ENCODE peak calls at places on chromosomes 5 and 9, in seven cellular contexts. U is suprapubic skin, V is upper lobe of left lung, A is stomach, I is A549, N is tibial nerve, F is SK-N-SH. S is an unnamed sample.

GRCh38 chr5:167993771-167994170 is 297.7 kb upstream of the WWC1 start:
- DNase-seq in A (no peak), U (no peak), N (no peak), F (no peak), I (no peak), V (no peak), S (no peak)

GRCh38 chr9:21317956-21318923 is 13.1 kb upstream of the IFNA5 start:
- DNase-seq in A (peak; percentile 45), V (no peak), F (peak; percentile 30), I (no peak), U (no peak), N (no peak), S (no peak)

GRCh38 chr9:124390812-124391658 is 24.2 kb downstream of the PSMB7 start:
- DNase-seq in I (peak; percentile 71), A (no peak), U (no peak), V (no peak), N (no peak), F (no peak), S (no peak)

GRCh38 chr9:33489070-33489469 is 15.3 kb upstream of the NOL6 start:
- DNase-seq in F (no peak), A (no peak), N (no peak), U (no peak), V (no peak), I (no peak), S (peak; percentile 21)

GRCh38 chr5:11683666-11684065 is 220.6 kb downstream of the CTNND2 start:
- DNase-seq in A (no peak), F (no peak), U (no peak), N (no peak), I (no peak), V (peak; percentile 27), S (no peak)

GRCh38 chr9:69657269-69657668 is 14.9 kb downstream of the APBA1 start:
- DNase-seq in V (no peak), N (no peak), U (no peak), A (no peak), F (no peak), I (no peak), S (no peak)

GRCh38 chr5:108345541-108346171 is 36.2 kb downstream of the FBXL17 start:
- DNase-seq in I (peak; percentile 2), V (no peak), N (no peak), A (no peak), F (peak; percentile 12), U (no peak), S (no peak)

GRCh38 chr5:139817362-139817761 is 21.8 kb downstream of the PSD2 start:
- DNase-seq in N (no peak), U (no peak), F (no peak), I (no peak), V (no peak), A (no peak), S (no peak)

GRCh38 chr5:60687927-60688720 is 11.8 kb downstream of the DEPDC1B start:
- DNase-seq in A (no peak), U (no peak), V (no peak), I (peak; percentile 50), N (no peak), F (peak; percentile 48), S (no peak)

GRCh38 chr5:34563951-34564705 is 92.0 kb upstream of the RAI14 start:
- DNase-seq in N (peak; percentile 35), I (no peak), V (no peak), F (no peak), A (peak; percentile 49), U (no peak), S (no peak)

GRCh38 chr5:37111426-37112382 is 137.5 kb downstream of the CPLANE1 start:
- DNase-seq in N (no peak), U (no peak), A (no peak), F (no peak), V (peak; percentile 29), I (no peak), S (no peak)

GRCh38 chr9:113636165-113636564 is 172.6 kb downstream of the RGS3 start:
- DNase-seq in U (peak; percentile 41), N (no peak), V (peak; percentile 15), I (no peak), A (no peak), F (no peak), S (no peak)

GRCh38 chr5:99033014-99033931 is 104.5 kb upstream of the CHD1 start:
- DNase-seq in A (no peak), F (no peak), I (no peak), U (no peak), N (no peak), V (no peak), S (no peak)

GRCh38 chr5:56106837-56107236 is 112.1 kb upstream of the IL6ST start:
- DNase-seq in A (no peak), N (no peak), U (no peak), F (no peak), V (no peak), I (no peak), S (no peak)

GRCh38 chr9:132787748-132788159 is 90.3 kb downstream of the AK8 start:
- DNase-seq in N (no peak), A (no peak), F (no peak), U (no peak), V (no peak), I (no peak), S (no peak)

GRCh38 chr9:116432051-116432450 is 255.1 kb upstream of the TRIM32 start:
- DNase-seq in A (no peak), U (no peak), F (no peak), I (no peak), N (no peak), V (no peak), S (no peak)

GRCh38 chr9:110104201-110104845 is 103.6 kb downstream of the C9orf152 start:
- DNase-seq in F (no peak), A (no peak), I (no peak), V (no peak), N (no peak), U (no peak), S (no peak)

GRCh38 chr5:175148773-175149172 is 295.2 kb downstream of the DRD1 start:
- DNase-seq in V (no peak), I (no peak), N (no peak), F (no peak), U (no peak), A (no peak), S (peak; percentile 72)

GRCh38 chr5:80246995-80247729 is 8.7 kb downstream of the SERINC5 start:
- DNase-seq in F (peak; percentile 48), U (no peak), N (no peak), A (peak; percentile 62), V (peak; percentile 85), I (peak; percentile 42), S (no peak)

GRCh38 chr9:93048706-93049448 is 9.6 kb upstream of the SUSD3 start:
- DNase-seq in V (no peak), A (no peak), F (no peak), N (no peak), I (no peak), U (no peak), S (no peak)

DNA sequence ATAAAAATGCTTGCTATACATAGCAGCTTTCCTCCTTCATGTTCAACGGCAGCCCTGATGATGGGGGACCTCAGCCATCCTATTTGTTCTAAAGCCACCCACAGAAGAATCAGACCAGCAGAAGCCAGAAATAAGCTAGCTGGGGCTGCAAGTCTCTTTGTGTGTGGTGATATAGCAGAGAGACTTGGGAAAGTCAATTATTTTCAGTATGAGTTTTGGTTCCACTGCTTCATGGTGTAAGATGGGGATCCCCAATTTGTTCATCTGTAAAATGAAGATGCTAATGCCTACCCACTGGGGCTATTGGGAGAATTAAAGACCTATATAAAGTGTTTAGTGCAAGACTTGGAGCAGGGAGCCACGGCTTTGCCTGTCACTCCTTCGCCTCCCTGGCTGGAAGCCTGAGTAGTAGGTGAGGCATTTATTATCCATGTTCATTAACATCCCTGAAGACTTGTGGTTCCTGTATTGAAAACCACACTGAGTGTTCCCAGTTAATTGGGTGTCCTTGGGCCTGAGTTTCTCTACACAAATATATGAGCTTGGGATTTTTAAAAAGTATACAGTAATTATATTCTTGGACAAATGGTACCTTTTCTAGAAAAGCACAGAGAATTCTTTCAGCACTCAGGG is 210.1 kb upstream of the SLC24A2 start:
- DNase-seq in I (no peak), F (no peak), A (no peak), N (no peak), V (no peak), U (no peak), S (no peak)
- TF ChIP-seq CTCF in I (no peak), F (no peak), A (no peak), N (no peak), V (no peak), U (no peak), S (no peak)

GRCh38 chr9:121184463-121184862 is 17.2 kb downstream of the RAB14 start:
- DNase-seq in U (no peak), I (no peak), A (no peak), F (no peak), V (no peak), N (no peak), S (no peak)

GRCh38 chr9:121182976-121183375 is 18.7 kb downstream of the RAB14 start:
- DNase-seq in I (no peak), F (no peak), V (no peak), A (no peak), N (no peak), U (no peak), S (no peak)

GRCh38 chr9:121183666-121184423 is 17.8 kb downstream of the RAB14 start:
- DNase-seq in U (no peak), F (no peak), I (no peak), A (no peak), V (no peak), N (no peak), S (no peak)

GRCh38 chr9:121185774-121186403 is 15.8 kb downstream of the RAB14 start:
- DNase-seq in U (no peak), V (no peak), I (no peak), N (no peak), A (no peak), F (no peak), S (no peak)

GRCh38 chr9:121185178-121185745 is 16.4 kb downstream of the RAB14 start:
- DNase-seq in V (no peak), I (no peak), N (no peak), U (no peak), F (no peak), A (no peak), S (no peak)
- H3K4me1 ChIP-seq in V (peaks cover 46% of the 10 kb centered on the region), I (peaks cover 42% of the 10 kb centered on the region), N (peaks cover 7% of the 10 kb centered on the region), U (peaks cover 38% of the 10 kb centered on the region), F (no peaks in the 10 kb centered on the region), A (peaks cover 97% of the 10 kb centered on the region), S (peaks cover 73% of the 10 kb centered on the region)

DNA sequence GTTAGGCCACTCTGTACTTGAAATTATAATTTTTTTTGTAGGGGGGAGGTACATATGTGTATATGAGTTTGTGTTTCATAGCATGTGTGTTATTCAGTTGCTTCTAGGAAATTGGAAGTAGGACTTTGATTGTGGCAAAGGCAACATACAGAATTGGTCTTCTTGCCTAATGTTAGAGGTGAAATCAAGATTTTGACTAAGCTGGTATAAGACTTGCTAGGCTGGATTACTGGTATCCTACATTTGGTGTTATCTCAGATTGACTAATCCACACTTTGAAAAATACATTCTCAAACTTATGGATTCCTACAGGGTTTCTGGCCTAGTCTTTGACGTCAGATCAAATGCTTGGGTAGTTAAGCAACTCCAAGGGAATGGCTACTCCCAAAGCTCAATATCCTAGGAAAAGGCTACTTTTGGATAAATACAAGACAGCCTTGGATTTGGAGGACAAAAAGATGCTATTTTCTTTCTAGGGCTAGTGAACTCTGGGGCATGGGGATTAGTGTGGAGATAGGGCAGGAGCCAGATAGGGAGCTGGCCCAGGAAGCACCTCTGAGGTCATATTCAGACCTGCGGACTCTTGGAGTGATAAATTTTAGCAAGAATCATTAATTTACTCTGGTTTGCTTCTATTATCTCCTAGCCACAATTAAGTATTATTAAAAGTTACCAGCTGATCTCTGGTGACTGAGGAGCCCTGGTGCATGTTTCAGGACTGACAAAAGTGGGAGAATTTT is 144.0 kb upstream of the RPS23 start:
- DNase-seq in I (no peak), A (no peak), N (no peak), V (no peak), F (no peak), U (no peak), S (no peak)
- TF ChIP-seq EP300 in I (no peak), A (no peak), N (no peak), V (no peak), F (no peak), U (no peak), S (no peak)

GRCh38 chr9:120877276-120878034 is 467 bp upstream of the PHF19 start:
- DNase-seq in F (peak; percentile 95), V (peak; percentile 63), N (no peak), U (peak; percentile 85), A (peak; percentile 57), I (peak; percentile 83), S (no peak)
- TF ChIP-seq CTCF in F (no peak), V (no peak), N (no peak), U (no peak), A (no peak), I (no peak), S (no peak)

S was measured in esophagus muscularis mucosa.